ENCODE peak calls at places on chromosomes 4 and X, in four cellular contexts. One of them, this sample, is unnamed.

GRCh38 chr4:4651811-4652609 is 110.2 kb upstream of the STX18 start:
- DNase-seq in GM12878: no peak
- DNase-seq in SK-N-SH: no peak
- DNase-seq in K562: no peak
- DNase-seq in this sample: no peak

GRCh38 chr4:122508083-122508482 is 51.6 kb upstream of the IL2 start:
- DNase-seq in SK-N-SH: no peak
- DNase-seq in K562: no peak
- DNase-seq in GM12878: no peak
- DNase-seq in this sample: no peak

GRCh38 chrX:102338162-102338561 is 91.2 kb downstream of the NXF2 start:
- DNase-seq in SK-N-SH: no peak
- DNase-seq in GM12878: no peak
- DNase-seq in K562: no peak
- DNase-seq in this sample: no peak

GRCh38 chr4:137738377-137738990 is 206.2 kb upstream of the PCDH18 start:
- DNase-seq in K562: no peak
- DNase-seq in SK-N-SH: no peak
- DNase-seq in GM12878: no peak
- DNase-seq in this sample: no peak

GRCh38 chrX:85012098-85012497 is 8.4 kb downstream of the APOOL start:
- DNase-seq in GM12878: no peak
- DNase-seq in SK-N-SH: no peak
- DNase-seq in K562: no peak
- DNase-seq in this sample: no peak

GRCh38 chr4:37008199-37008598 is 236.3 kb upstream of the NWD2 start:
- DNase-seq in K562: peak; percentile 28
- DNase-seq in SK-N-SH: no peak
- DNase-seq in GM12878: no peak
- DNase-seq in this sample: peak; percentile 94

GRCh38 chr4:158159718-158160094 is 13.1 kb downstream of the GASK1B start:
- DNase-seq in GM12878: no peak
- DNase-seq in K562: no peak
- DNase-seq in SK-N-SH: no peak
- DNase-seq in this sample: no peak

GRCh38 chr4:173288296-173288695 is 45.9 kb downstream of the HMGB2 start:
- DNase-seq in SK-N-SH: peak; percentile 24
- DNase-seq in K562: peak; percentile 86
- DNase-seq in GM12878: peak; percentile 24
- DNase-seq in this sample: peak; percentile 60

GRCh38 chrX:18652636-18653035 is 19.3 kb downstream of the RS1 start:
- DNase-seq in SK-N-SH: peak; percentile 45
- DNase-seq in GM12878: no peak
- DNase-seq in K562: no peak
- DNase-seq in this sample: no peak

GRCh38 chrX:153494541-153495361 is at the start of gene BGN:
- DNase-seq in GM12878: no peak
- DNase-seq in SK-N-SH: peak; percentile 68
- DNase-seq in K562: peak; percentile 34
- DNase-seq in this sample: peak; percentile 26

GRCh38 chr4:144787365-144788263 is 141.7 kb downstream of the HHIP start:
- DNase-seq in K562: peak; percentile 25
- DNase-seq in SK-N-SH: peak; percentile 22
- DNase-seq in GM12878: no peak
- DNase-seq in this sample: peak; percentile 34

GRCh38 chr4:80195441-80196139 is 1.7 kb upstream of the PRDM8 start:
- DNase-seq in GM12878: no peak
- DNase-seq in SK-N-SH: no peak
- DNase-seq in K562: no peak
- DNase-seq in this sample: no peak

GRCh38 chrX:68419934-68420333 is 13.4 kb downstream of the OPHN1 start:
- DNase-seq in GM12878: no peak
- DNase-seq in SK-N-SH: no peak
- DNase-seq in K562: no peak
- DNase-seq in this sample: no peak

GRCh38 chrX:21948897-21949578 is 8.5 kb downstream of the SMS start:
- DNase-seq in GM12878: no peak
- DNase-seq in K562: no peak
- DNase-seq in SK-N-SH: peak; percentile 44
- DNase-seq in this sample: no peak

GRCh38 chr4:53563824-53564223 is 27.5 kb downstream of the LNX1 start:
- DNase-seq in GM12878: peak; percentile 24
- DNase-seq in SK-N-SH: no peak
- DNase-seq in K562: no peak
- DNase-seq in this sample: no peak

GRCh38 chrX:72308566-72309296 is 3.0 kb upstream of the CITED1 start:
- DNase-seq in SK-N-SH: peak; percentile 92
- DNase-seq in K562: peak; percentile 71
- DNase-seq in GM12878: no peak
- DNase-seq in this sample: peak; percentile 27

GRCh38 chrX:103716967-103717366 is 6.3 kb downstream of the TMEM31 start:
- DNase-seq in K562: no peak
- DNase-seq in GM12878: no peak
- DNase-seq in SK-N-SH: no peak
- DNase-seq in this sample: no peak

GRCh38 chr4:107114059-107114458 is 77.9 kb upstream of the DKK2 start:
- DNase-seq in GM12878: no peak
- DNase-seq in SK-N-SH: no peak
- DNase-seq in K562: no peak
- DNase-seq in this sample: no peak

GRCh38 chr4:6116696-6117285 is 83.6 kb downstream of the JAKMIP1 start:
- DNase-seq in K562: no peak
- DNase-seq in GM12878: no peak
- DNase-seq in SK-N-SH: no peak
- DNase-seq in this sample: no peak

GRCh38 chr4:6241062-6241845 is 28.4 kb upstream of the WFS1 start:
- DNase-seq in GM12878: no peak
- DNase-seq in K562: no peak
- DNase-seq in SK-N-SH: no peak
- DNase-seq in this sample: no peak

GRCh38 chr4:83356899-83357661 is 22.4 kb upstream of the HPSE start:
- DNase-seq in GM12878: no peak
- DNase-seq in K562: no peak
- DNase-seq in SK-N-SH: no peak
- DNase-seq in this sample: peak; percentile 76

GRCh38 chr4:78210694-78211093 is 153.6 kb downstream of the FRAS1 start:
- DNase-seq in K562: no peak
- DNase-seq in GM12878: no peak
- DNase-seq in SK-N-SH: no peak
- DNase-seq in this sample: no peak

GRCh38 chr4:169017971-169018370 is 7.9 kb upstream of the CBR4 start:
- DNase-seq in K562: no peak
- DNase-seq in GM12878: no peak
- DNase-seq in SK-N-SH: no peak
- DNase-seq in this sample: no peak

GRCh38 chr4:30537462-30537861 is 182.7 kb upstream of the PCDH7 start:
- DNase-seq in SK-N-SH: no peak
- DNase-seq in GM12878: no peak
- DNase-seq in K562: no peak
- DNase-seq in this sample: no peak
- TF ChIP-seq NFIC in SK-N-SH: no peak
- TF ChIP-seq NFIC in GM12878: no peak
- TF ChIP-seq NFIC in K562: no peak
- TF ChIP-seq NFIC in this sample: no peak

GRCh38 chrX:129768586-129769466 is 10.9 kb upstream of the SASH3 start:
- DNase-seq in K562: no peak
- DNase-seq in GM12878: no peak
- DNase-seq in SK-N-SH: no peak
- DNase-seq in this sample: peak; percentile 47

GRCh38 chrX:129771266-129771995 is 8.3 kb upstream of the SASH3 start:
- DNase-seq in K562: no peak
- DNase-seq in GM12878: no peak
- DNase-seq in SK-N-SH: no peak
- DNase-seq in this sample: no peak

GRCh38 chrX:129772796-129773431 is 6.8 kb upstream of the SASH3 start:
- DNase-seq in GM12878: peak; percentile 91
- DNase-seq in SK-N-SH: no peak
- DNase-seq in K562: no peak
- DNase-seq in this sample: no peak

GRCh38 chrX:129768186-129768585 is 11.6 kb upstream of the SASH3 start:
- DNase-seq in K562: no peak
- DNase-seq in GM12878: no peak
- DNase-seq in SK-N-SH: no peak
- DNase-seq in this sample: no peak

DNA sequence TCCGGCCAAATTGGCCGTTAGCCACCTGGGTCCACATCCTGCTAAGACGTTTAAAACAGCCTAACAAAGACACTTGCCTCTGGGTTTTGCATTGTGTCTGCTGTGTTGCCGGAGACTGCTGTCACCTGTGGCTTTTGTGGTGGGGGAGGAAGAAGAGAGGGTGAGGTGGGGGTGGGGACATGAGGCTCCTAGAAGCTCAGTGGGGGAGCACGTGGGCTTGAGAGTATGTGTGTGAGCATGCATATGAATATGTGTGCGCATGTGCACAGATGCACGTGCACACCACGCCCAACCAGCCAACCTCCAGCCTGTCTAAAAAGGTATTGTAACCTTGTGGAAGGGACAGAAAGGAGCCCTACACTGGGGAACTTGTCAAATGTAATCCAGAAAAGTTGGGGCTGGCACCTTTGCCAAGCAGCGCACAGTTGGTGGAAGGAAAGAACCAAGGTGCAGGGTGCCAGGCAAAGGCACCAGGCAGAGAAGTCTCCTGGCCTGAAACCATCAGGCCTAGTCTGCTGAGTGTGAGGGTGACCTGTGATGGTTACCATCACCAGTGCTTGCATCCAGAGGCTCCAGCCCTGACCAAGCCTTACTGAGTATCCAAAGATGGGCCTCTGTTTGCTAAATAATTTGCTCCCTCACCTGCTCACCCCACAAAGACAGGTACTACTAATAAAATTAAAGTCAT is 10.1 kb upstream of the SASH3 start:
- DNase-seq in SK-N-SH: no peak
- DNase-seq in K562: no peak
- DNase-seq in GM12878: peak; percentile 73
- DNase-seq in this sample: no peak
- TF ChIP-seq NFIC in SK-N-SH: no peak
- TF ChIP-seq NFIC in K562: no peak
- TF ChIP-seq NFIC in GM12878: peak; percentile 47
- TF ChIP-seq NFIC in this sample: no peak

DNA sequence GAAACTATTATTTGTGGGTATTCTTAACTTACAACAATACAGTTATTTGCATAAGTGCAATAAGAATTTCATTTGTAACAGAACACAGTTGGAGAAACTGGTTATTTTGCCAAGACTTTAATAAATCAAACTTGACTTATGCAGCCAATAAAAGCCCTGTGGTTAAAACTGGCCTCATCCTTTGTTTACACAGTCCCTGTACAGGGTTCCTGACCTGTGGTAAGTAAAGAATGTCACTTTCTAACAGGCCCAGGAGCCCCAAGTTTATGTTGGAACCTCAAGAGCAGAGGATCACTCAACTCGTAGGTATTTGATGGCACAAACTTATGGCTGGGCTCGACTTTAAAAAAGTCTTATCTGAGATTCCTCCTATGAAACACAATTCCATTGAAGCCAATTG is 88.6 kb upstream of the PTCHD1 start:
- DNase-seq in SK-N-SH: no peak
- DNase-seq in K562: no peak
- DNase-seq in GM12878: no peak
- DNase-seq in this sample: no peak
- TF ChIP-seq NFIC in SK-N-SH: no peak
- TF ChIP-seq NFIC in K562: no peak
- TF ChIP-seq NFIC in GM12878: no peak
- TF ChIP-seq NFIC in this sample: no peak

DNA sequence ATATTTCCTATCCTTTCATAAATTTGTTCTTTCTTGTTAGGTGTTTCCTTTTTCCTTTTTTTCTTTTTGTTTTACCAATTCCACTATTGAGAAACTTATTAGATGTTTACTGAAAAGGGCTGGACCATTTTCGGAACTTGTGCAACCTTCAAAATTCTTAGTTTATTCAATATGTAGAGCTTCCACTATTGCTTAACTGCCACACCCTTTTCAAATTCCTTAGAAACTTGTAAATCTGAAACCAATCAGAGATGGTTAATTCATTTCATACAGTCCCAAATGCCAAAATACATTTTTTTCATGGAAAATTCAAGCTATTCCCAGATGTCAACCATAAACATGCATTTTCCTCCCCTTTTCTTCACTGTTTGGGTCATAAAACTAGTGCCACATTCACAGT is 66.1 kb upstream of the SLC39A8 start:
- DNase-seq in SK-N-SH: no peak
- DNase-seq in K562: no peak
- DNase-seq in GM12878: no peak
- DNase-seq in this sample: no peak
- TF ChIP-seq NFIC in SK-N-SH: no peak
- TF ChIP-seq NFIC in K562: no peak
- TF ChIP-seq NFIC in GM12878: no peak
- TF ChIP-seq NFIC in this sample: no peak

DNA sequence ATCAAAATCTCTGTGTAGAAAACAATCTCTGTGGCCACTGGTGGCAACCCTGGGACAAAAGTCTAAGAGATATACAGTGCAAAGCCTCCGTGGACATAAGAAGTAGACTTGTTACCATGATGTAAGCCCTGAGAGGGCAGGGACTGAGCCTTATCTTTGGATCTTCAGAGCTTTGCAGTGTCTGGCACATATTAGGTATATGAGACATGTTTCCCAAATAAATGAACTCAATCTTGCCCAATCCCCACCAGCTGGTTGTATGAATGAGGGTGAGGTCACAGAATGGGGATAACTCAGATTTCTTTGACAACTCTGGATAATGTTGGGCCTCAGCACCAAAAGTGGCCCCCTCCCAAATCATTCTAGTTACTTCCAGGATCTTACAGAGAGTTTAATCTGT is 511.4 kb upstream of the DIPK2B start:
- DNase-seq in GM12878: no peak
- DNase-seq in SK-N-SH: no peak
- DNase-seq in K562: no peak
- DNase-seq in this sample: no peak
- TF ChIP-seq NFIC in GM12878: no peak
- TF ChIP-seq NFIC in SK-N-SH: peak; percentile 67
- TF ChIP-seq NFIC in K562: no peak
- TF ChIP-seq NFIC in this sample: no peak

This sample was measured in HepG2.